ENCODE peak calls at places on chromosomes 3 and 15, in five cellular contexts. J is activated CD4-positive, alpha-beta memory T cell treated with anti-CD3 and anti-CD28 coated beads for 36 hours; E is neuronal stem cell; N is BJ; R is NB4. Q is an unnamed sample.

GRCh38 chr3:108472011-108472591 is 38.3 kb downstream of the MYH15 start:
- DNase-seq in J (no peak), E (no peak), N (peak), R (peak), Q (no peak)

GRCh38 chr3:129462365-129462968 is 22.4 kb downstream of the IFT122 start:
- DNase-seq in J (no peak), E (no peak), N (no peak), R (no peak), Q (no peak)

GRCh38 chr3:70352215-70352614 is 39.8 kb upstream of the MDFIC2 start:
- DNase-seq in J (no peak), E (no peak), N (no peak), R (no peak), Q (no peak)

GRCh38 chr3:124927454-124928079 is 7.0 kb downstream of the MUC13 start:
- DNase-seq in J (no peak), E (no peak), N (no peak), R (no peak), Q (no peak)

GRCh38 chr3:188170461-188171459 is 16.8 kb downstream of the LPP start:
- DNase-seq in J (peak), E (no peak), N (no peak), R (no peak), Q (peak)

GRCh38 chr3:152400912-152401311 is 132.2 kb downstream of the MBNL1 start:
- DNase-seq in J (no peak), E (no peak), N (no peak), R (no peak), Q (no peak)

GRCh38 chr3:156184156-156184555 is 63.8 kb downstream of the KCNAB1 start:
- DNase-seq in J (no peak), E (no peak), N (no peak), R (no peak), Q (no peak)

GRCh38 chr15:85306946-85307686 is 73.3 kb upstream of the AKAP13 start:
- DNase-seq in J (no peak), E (no peak), N (no peak), R (no peak), Q (no peak)

GRCh38 chr3:19885468-19885867 is 48.5 kb downstream of the EFHB start:
- DNase-seq in J (no peak), E (peak), N (no peak), R (peak), Q (no peak)

GRCh38 chr15:40739854-40740253 is 15.2 kb downstream of the RMDN3 start:
- DNase-seq in J (no peak), E (no peak), N (no peak), R (no peak), Q (no peak)

GRCh38 chr15:42069025-42069424 is 25.3 kb downstream of the PLA2G4D start:
- DNase-seq in J (no peak), E (no peak), N (no peak), R (peak), Q (no peak)

GRCh38 chr3:111692593-111693552 is 97.7 kb upstream of the ZBED2 start:
- DNase-seq in J (no peak), E (no peak), N (no peak), R (no peak), Q (no peak)

GRCh38 chr3:53772562-53773329 is 73.5 kb downstream of the CHDH start:
- DNase-seq in J (no peak), E (no peak), N (no peak), R (no peak), Q (no peak)

GRCh38 chr3:51874889-51875288 is 512 bp downstream of the IQCF5 start:
- DNase-seq in J (no peak), E (no peak), N (no peak), R (no peak), Q (no peak)

GRCh38 chr3:119311191-119311925 is 17.2 kb downstream of the ARHGAP31 start:
- DNase-seq in J (no peak), E (no peak), N (no peak), R (peak), Q (no peak)

GRCh38 chr15:89068325-89068784 is 19.9 kb upstream of the ABHD2 start:
- DNase-seq in J (peak), E (no peak), N (peak), R (peak), Q (no peak)

GRCh38 chr3:174342941-174343431 is 516.1 kb upstream of the NAALADL2 start:
- DNase-seq in J (no peak), E (no peak), N (no peak), R (no peak), Q (no peak)

GRCh38 chr3:195226900-195227447 is 44.0 kb downstream of the XXYLT1 start:
- DNase-seq in J (peak), E (no peak), N (no peak), R (peak), Q (no peak)

GRCh38 chr3:45896956-45897355 is 10.6 kb downstream of the CCR9 start:
- DNase-seq in J (no peak), E (no peak), N (no peak), R (no peak), Q (no peak)

GRCh38 chr3:190554197-190554596 is 40.3 kb downstream of the IL1RAP start:
- DNase-seq in J (no peak), E (no peak), N (no peak), R (no peak), Q (no peak)

GRCh38 chr15:89177633-89178306 is 43.6 kb downstream of the RLBP1 start:
- DNase-seq in J (peak), E (peak), N (peak), R (peak), Q (no peak)

GRCh38 chr3:129413687-129414506 is 14.5 kb downstream of the EFCAB12 start:
- DNase-seq in J (no peak), E (no peak), N (peak), R (no peak), Q (no peak)

GRCh38 chr3:104214277-104214676 is 1152.4 kb upstream of the ALCAM start:
- DNase-seq in J (no peak), E (no peak), N (no peak), R (no peak), Q (no peak)

GRCh38 chr3:45794177-45794560 is 2.2 kb downstream of the SLC6A20 start:
- DNase-seq in J (no peak), E (no peak), N (no peak), R (no peak), Q (no peak)

GRCh38 chr15:69656271-69657030 is 203.8 kb downstream of the RPLP1 start:
- DNase-seq in J (no peak), E (no peak), N (no peak), R (no peak), Q (no peak)

GRCh38 chr15:41309226-41309905 is 23.0 kb downstream of the OIP5 start:
- DNase-seq in J (no peak), E (no peak), N (no peak), R (no peak), Q (no peak)

GRCh38 chr3:181709537-181710279 is 2.0 kb upstream of the SOX2 start:
- DNase-seq in J (peak), E (no peak), N (no peak), R (peak), Q (no peak)

GRCh38 chr15:52191207-52191606 is at the start of gene GNB5:
- DNase-seq in J (no peak), E (no peak), N (no peak), R (no peak), Q (no peak)

GRCh38 chr3:66751842-66752241 is 246.3 kb upstream of the KBTBD8 start:
- DNase-seq in J (no peak), E (no peak), N (no peak), R (no peak), Q (no peak)

GRCh38 chr3:47541583-47542108 is 28.1 kb upstream of the ELP6 start:
- DNase-seq in J (no peak), E (no peak), N (no peak), R (no peak), Q (no peak)

GRCh38 chr15:45715528-45715927 is 80.7 kb downstream of the SQOR start:
- DNase-seq in J (no peak), E (no peak), N (no peak), R (peak), Q (no peak)

GRCh38 chr3:52315977-52316764 is at the start of gene DNAH1:
- DNase-seq in J (no peak), E (no peak), N (no peak), R (no peak), Q (no peak)

GRCh38 chr3:105728913-105729312 is 139.9 kb downstream of the CBLB start:
- DNase-seq in J (no peak), E (no peak), N (no peak), R (no peak), Q (no peak)

GRCh38 chr15:90266061-90266431 is 574 bp downstream of the NGRN start:
- DNase-seq in J (peak), E (no peak), N (no peak), R (peak), Q (no peak)

GRCh38 chr3:59212128-59212764 is 162.4 kb upstream of the CFAP20DC start:
- DNase-seq in J (no peak), E (peak), N (no peak), R (peak), Q (no peak)

GRCh38 chr3:123342631-123343080 is 106.2 kb downstream of the ADCY5 start:
- DNase-seq in J (no peak), E (no peak), N (no peak), R (no peak), Q (no peak)

GRCh38 chr3:174330303-174330702 is 528.8 kb upstream of the NAALADL2 start:
- DNase-seq in J (no peak), E (no peak), N (peak), R (no peak), Q (no peak)

GRCh38 chr15:51076142-51076897 is 18.4 kb downstream of the TNFAIP8L3 start:
- DNase-seq in J (peak), E (no peak), N (no peak), R (no peak), Q (no peak)

GRCh38 chr3:185992801-185993467 is 55.1 kb upstream of the TRA2B start:
- DNase-seq in J (no peak), E (no peak), N (peak), R (no peak), Q (no peak)

Q was measured in ascending aorta.